ENCODE peak calls at places on chromosomes 6 and 20, in eight cellular contexts. One of them, this sample, is unnamed.

GRCh38 chr20:52402514-52402913 is 210.9 kb upstream of the ZFP64 start:
- DNase-seq in GM12864: no peak
- DNase-seq in hypothalamus: no peak
- DNase-seq in NCI-H748 treated with DMSO at 0.1 percent for 48 hours: no peak
- DNase-seq in central memory CD4-positive, alpha-beta T cell: no peak
- DNase-seq in mesenteric fat pad: no peak
- DNase-seq in RWPE1: no peak
- DNase-seq in amniotic epithelial cell: no peak
- DNase-seq in this sample: no peak

GRCh38 chr6:108020438-108021116 is 54.0 kb downstream of the OSTM1 start:
- DNase-seq in central memory CD4-positive, alpha-beta T cell: no peak
- DNase-seq in mesenteric fat pad: no peak
- DNase-seq in hypothalamus: no peak
- DNase-seq in GM12864: no peak
- DNase-seq in NCI-H748 treated with DMSO at 0.1 percent for 48 hours: no peak
- DNase-seq in RWPE1: no peak
- DNase-seq in amniotic epithelial cell: no peak
- DNase-seq in this sample: no peak

GRCh38 chr6:81774542-81774941 is 22.1 kb upstream of the TENT5A start:
- DNase-seq in mesenteric fat pad: no peak
- DNase-seq in amniotic epithelial cell: no peak
- DNase-seq in RWPE1: no peak
- DNase-seq in hypothalamus: no peak
- DNase-seq in central memory CD4-positive, alpha-beta T cell: no peak
- DNase-seq in NCI-H748 treated with DMSO at 0.1 percent for 48 hours: peak
- DNase-seq in GM12864: no peak
- DNase-seq in this sample: no peak

GRCh38 chr6:12576389-12576788 is 140.2 kb upstream of the PHACTR1 start:
- DNase-seq in central memory CD4-positive, alpha-beta T cell: no peak
- DNase-seq in RWPE1: peak
- DNase-seq in amniotic epithelial cell: peak
- DNase-seq in hypothalamus: no peak
- DNase-seq in mesenteric fat pad: no peak
- DNase-seq in NCI-H748 treated with DMSO at 0.1 percent for 48 hours: no peak
- DNase-seq in GM12864: no peak
- DNase-seq in this sample: peak

GRCh38 chr6:45653117-45653883 is 275.6 kb upstream of the SUPT3H start:
- DNase-seq in hypothalamus: no peak
- DNase-seq in mesenteric fat pad: no peak
- DNase-seq in amniotic epithelial cell: no peak
- DNase-seq in RWPE1: no peak
- DNase-seq in NCI-H748 treated with DMSO at 0.1 percent for 48 hours: no peak
- DNase-seq in GM12864: no peak
- DNase-seq in central memory CD4-positive, alpha-beta T cell: no peak
- DNase-seq in this sample: no peak

GRCh38 chr20:36845288-36845969 is 30.5 kb upstream of the TLDC2 start:
- DNase-seq in amniotic epithelial cell: no peak
- DNase-seq in hypothalamus: peak
- DNase-seq in mesenteric fat pad: no peak
- DNase-seq in central memory CD4-positive, alpha-beta T cell: no peak
- DNase-seq in NCI-H748 treated with DMSO at 0.1 percent for 48 hours: no peak
- DNase-seq in GM12864: no peak
- DNase-seq in RWPE1: no peak
- DNase-seq in this sample: no peak

GRCh38 chr6:147287869-147288271 is 83.7 kb downstream of the STXBP5 start:
- DNase-seq in RWPE1: peak
- DNase-seq in hypothalamus: no peak
- DNase-seq in central memory CD4-positive, alpha-beta T cell: no peak
- DNase-seq in NCI-H748 treated with DMSO at 0.1 percent for 48 hours: no peak
- DNase-seq in amniotic epithelial cell: peak
- DNase-seq in GM12864: no peak
- DNase-seq in mesenteric fat pad: no peak
- DNase-seq in this sample: peak

GRCh38 chr6:90538651-90539050 is 48.2 kb downstream of the MAP3K7 start:
- DNase-seq in mesenteric fat pad: no peak
- DNase-seq in RWPE1: no peak
- DNase-seq in NCI-H748 treated with DMSO at 0.1 percent for 48 hours: no peak
- DNase-seq in amniotic epithelial cell: peak
- DNase-seq in hypothalamus: no peak
- DNase-seq in central memory CD4-positive, alpha-beta T cell: no peak
- DNase-seq in GM12864: no peak
- DNase-seq in this sample: no peak

GRCh38 chr6:26234421-26235239 is 130.4 kb upstream of the BTN3A2 start:
- DNase-seq in hypothalamus: no peak
- DNase-seq in GM12864: peak
- DNase-seq in mesenteric fat pad: no peak
- DNase-seq in RWPE1: peak
- DNase-seq in central memory CD4-positive, alpha-beta T cell: peak
- DNase-seq in amniotic epithelial cell: peak
- DNase-seq in NCI-H748 treated with DMSO at 0.1 percent for 48 hours: peak
- DNase-seq in this sample: peak

GRCh38 chr20:60206259-60206658 is 248.0 kb downstream of the CDH26 start:
- DNase-seq in amniotic epithelial cell: peak
- DNase-seq in central memory CD4-positive, alpha-beta T cell: no peak
- DNase-seq in mesenteric fat pad: no peak
- DNase-seq in GM12864: no peak
- DNase-seq in hypothalamus: no peak
- DNase-seq in NCI-H748 treated with DMSO at 0.1 percent for 48 hours: no peak
- DNase-seq in RWPE1: peak
- DNase-seq in this sample: peak

GRCh38 chr6:106733386-106733785 is 104.0 kb downstream of the QRSL1 start:
- DNase-seq in amniotic epithelial cell: no peak
- DNase-seq in RWPE1: no peak
- DNase-seq in mesenteric fat pad: no peak
- DNase-seq in hypothalamus: no peak
- DNase-seq in central memory CD4-positive, alpha-beta T cell: no peak
- DNase-seq in NCI-H748 treated with DMSO at 0.1 percent for 48 hours: no peak
- DNase-seq in GM12864: no peak
- DNase-seq in this sample: no peak

GRCh38 chr6:155915651-155916050 is 460.0 kb upstream of the NOX3 start:
- DNase-seq in amniotic epithelial cell: no peak
- DNase-seq in central memory CD4-positive, alpha-beta T cell: no peak
- DNase-seq in RWPE1: no peak
- DNase-seq in mesenteric fat pad: no peak
- DNase-seq in GM12864: no peak
- DNase-seq in hypothalamus: no peak
- DNase-seq in NCI-H748 treated with DMSO at 0.1 percent for 48 hours: no peak
- DNase-seq in this sample: no peak

GRCh38 chr6:100998111-100998510 is 117.0 kb upstream of the ASCC3 start:
- DNase-seq in central memory CD4-positive, alpha-beta T cell: no peak
- DNase-seq in NCI-H748 treated with DMSO at 0.1 percent for 48 hours: no peak
- DNase-seq in mesenteric fat pad: no peak
- DNase-seq in RWPE1: peak
- DNase-seq in amniotic epithelial cell: peak
- DNase-seq in GM12864: no peak
- DNase-seq in hypothalamus: no peak
- DNase-seq in this sample: peak

GRCh38 chr6:7050099-7050498 is 57.7 kb upstream of the RREB1 start:
- DNase-seq in RWPE1: no peak
- DNase-seq in central memory CD4-positive, alpha-beta T cell: no peak
- DNase-seq in NCI-H748 treated with DMSO at 0.1 percent for 48 hours: no peak
- DNase-seq in mesenteric fat pad: no peak
- DNase-seq in GM12864: no peak
- DNase-seq in amniotic epithelial cell: no peak
- DNase-seq in hypothalamus: no peak
- DNase-seq in this sample: no peak

GRCh38 chr6:33570806-33571636 is 9.1 kb downstream of the BAK1 start:
- DNase-seq in central memory CD4-positive, alpha-beta T cell: peak
- DNase-seq in mesenteric fat pad: peak
- DNase-seq in hypothalamus: peak
- DNase-seq in NCI-H748 treated with DMSO at 0.1 percent for 48 hours: peak
- DNase-seq in GM12864: peak
- DNase-seq in RWPE1: peak
- DNase-seq in amniotic epithelial cell: peak
- DNase-seq in this sample: peak

GRCh38 chr6:26330835-26331808 is 33.9 kb upstream of the BTN3A2 start:
- DNase-seq in RWPE1: no peak
- DNase-seq in amniotic epithelial cell: peak
- DNase-seq in GM12864: peak
- DNase-seq in mesenteric fat pad: peak
- DNase-seq in central memory CD4-positive, alpha-beta T cell: peak
- DNase-seq in NCI-H748 treated with DMSO at 0.1 percent for 48 hours: peak
- DNase-seq in hypothalamus: no peak
- DNase-seq in this sample: peak

GRCh38 chr6:73413102-73413501 is 18.5 kb downstream of the DDX43 start:
- DNase-seq in central memory CD4-positive, alpha-beta T cell: no peak
- DNase-seq in GM12864: no peak
- DNase-seq in RWPE1: no peak
- DNase-seq in mesenteric fat pad: no peak
- DNase-seq in NCI-H748 treated with DMSO at 0.1 percent for 48 hours: no peak
- DNase-seq in hypothalamus: no peak
- DNase-seq in amniotic epithelial cell: no peak
- DNase-seq in this sample: no peak

GRCh38 chr20:43724383-43724782 is 2.4 kb downstream of the GTSF1L start:
- DNase-seq in NCI-H748 treated with DMSO at 0.1 percent for 48 hours: no peak
- DNase-seq in amniotic epithelial cell: no peak
- DNase-seq in mesenteric fat pad: no peak
- DNase-seq in RWPE1: no peak
- DNase-seq in GM12864: no peak
- DNase-seq in hypothalamus: no peak
- DNase-seq in central memory CD4-positive, alpha-beta T cell: no peak
- DNase-seq in this sample: no peak

GRCh38 chr6:136723780-136724179 is 68.5 kb downstream of the MAP3K5 start:
- DNase-seq in GM12864: peak
- DNase-seq in mesenteric fat pad: no peak
- DNase-seq in hypothalamus: no peak
- DNase-seq in RWPE1: no peak
- DNase-seq in central memory CD4-positive, alpha-beta T cell: peak
- DNase-seq in NCI-H748 treated with DMSO at 0.1 percent for 48 hours: no peak
- DNase-seq in amniotic epithelial cell: peak
- DNase-seq in this sample: no peak

This sample was measured in mammary epithelial cell.